ENCODE peak calls at places on chromosomes 13 and 19, in nine cellular contexts. One of them, this sample, is unnamed.

GRCh38 chr19:10965398-10965797 is 4.6 kb downstream of the SMARCA4 start:
- DNase-seq in DND-41: no peak
- DNase-seq in H9: no peak
- DNase-seq in left ventricle myocardium inferior: no peak
- DNase-seq in PC-3: no peak
- DNase-seq in pancreas: no peak
- DNase-seq in left lung: no peak
- DNase-seq in ascending aorta: no peak
- DNase-seq in neural progenitor cell: no peak
- DNase-seq in this sample: no peak

GRCh38 chr19:5186293-5187050 is 154.1 kb downstream of the PTPRS start:
- DNase-seq in PC-3: no peak
- DNase-seq in pancreas: no peak
- DNase-seq in left lung: no peak
- DNase-seq in neural progenitor cell: no peak
- DNase-seq in ascending aorta: no peak
- DNase-seq in left ventricle myocardium inferior: no peak
- DNase-seq in DND-41: no peak
- DNase-seq in H9: no peak
- DNase-seq in this sample: no peak

GRCh38 chr19:42286349-42287016 is 15.4 kb upstream of the PRR19 start:
- DNase-seq in left ventricle myocardium inferior: peak; percentile 52
- DNase-seq in H9: peak; percentile 24
- DNase-seq in PC-3: no peak
- DNase-seq in pancreas: peak; percentile 61
- DNase-seq in DND-41: no peak
- DNase-seq in neural progenitor cell: no peak
- DNase-seq in left lung: no peak
- DNase-seq in ascending aorta: peak; percentile 80
- DNase-seq in this sample: no peak

GRCh38 chr13:83907196-83907989 is 25.1 kb upstream of the SLITRK1 start:
- DNase-seq in left lung: peak; percentile 59
- DNase-seq in left ventricle myocardium inferior: no peak
- DNase-seq in pancreas: no peak
- DNase-seq in ascending aorta: no peak
- DNase-seq in PC-3: no peak
- DNase-seq in neural progenitor cell: no peak
- DNase-seq in DND-41: no peak
- DNase-seq in H9: no peak
- DNase-seq in this sample: no peak

GRCh38 chr13:99658266-99658991 is 157.2 kb downstream of the TM9SF2 start:
- DNase-seq in ascending aorta: peak; percentile 66
- DNase-seq in neural progenitor cell: peak; percentile 83
- DNase-seq in left lung: peak; percentile 88
- DNase-seq in pancreas: no peak
- DNase-seq in left ventricle myocardium inferior: peak; percentile 59
- DNase-seq in H9: peak; percentile 81
- DNase-seq in DND-41: peak; percentile 59
- DNase-seq in PC-3: peak; percentile 6
- DNase-seq in this sample: peak; percentile 51

GRCh38 chr13:31437975-31438374 is 238.2 kb downstream of the B3GLCT start:
- DNase-seq in DND-41: no peak
- DNase-seq in neural progenitor cell: no peak
- DNase-seq in left lung: no peak
- DNase-seq in left ventricle myocardium inferior: no peak
- DNase-seq in H9: no peak
- DNase-seq in ascending aorta: no peak
- DNase-seq in pancreas: no peak
- DNase-seq in PC-3: no peak
- DNase-seq in this sample: no peak

GRCh38 chr13:19927117-19927734 is 31.3 kb upstream of the ZMYM2 start:
- DNase-seq in PC-3: peak; percentile 71
- DNase-seq in left lung: no peak
- DNase-seq in neural progenitor cell: peak; percentile 22
- DNase-seq in left ventricle myocardium inferior: no peak
- DNase-seq in H9: no peak
- DNase-seq in DND-41: no peak
- DNase-seq in ascending aorta: no peak
- DNase-seq in pancreas: no peak
- DNase-seq in this sample: no peak

GRCh38 chr13:44191504-44192171 is 182.0 kb upstream of the SERP2 start:
- DNase-seq in pancreas: peak; percentile 67
- DNase-seq in H9: peak; percentile 53
- DNase-seq in ascending aorta: peak; percentile 77
- DNase-seq in neural progenitor cell: peak; percentile 83
- DNase-seq in PC-3: peak; percentile 41
- DNase-seq in left lung: no peak
- DNase-seq in left ventricle myocardium inferior: no peak
- DNase-seq in DND-41: peak; percentile 49
- DNase-seq in this sample: peak; percentile 19

GRCh38 chr13:92136449-92137180 is 738.2 kb downstream of the GPC5 start:
- DNase-seq in H9: no peak
- DNase-seq in neural progenitor cell: no peak
- DNase-seq in left lung: no peak
- DNase-seq in PC-3: peak; percentile 38
- DNase-seq in ascending aorta: no peak
- DNase-seq in pancreas: no peak
- DNase-seq in left ventricle myocardium inferior: no peak
- DNase-seq in DND-41: no peak
- DNase-seq in this sample: no peak

DNA sequence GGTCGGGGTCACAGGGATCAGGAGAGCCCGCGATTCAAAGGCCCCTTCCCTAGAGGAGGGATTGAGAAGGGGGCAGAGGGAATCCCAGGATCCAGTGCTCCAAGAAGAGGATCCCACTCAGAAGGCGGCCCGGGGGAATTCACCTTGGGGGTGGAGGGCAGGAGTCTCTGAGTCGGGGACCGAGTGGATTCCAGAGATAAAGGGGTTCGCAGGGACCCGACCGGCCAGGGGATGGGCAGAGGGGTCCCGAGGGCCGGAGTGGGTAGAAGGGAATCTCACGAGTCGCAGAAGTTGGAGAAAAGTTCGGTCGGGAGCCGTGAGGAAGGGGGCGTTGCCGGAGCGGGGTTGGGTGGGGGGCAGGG is 261 bp downstream of the PRKD2 start:
- DNase-seq in left ventricle myocardium inferior: no peak
- DNase-seq in H9: no peak
- DNase-seq in pancreas: no peak
- DNase-seq in ascending aorta: no peak
- DNase-seq in PC-3: no peak
- DNase-seq in left lung: no peak
- DNase-seq in DND-41: no peak
- DNase-seq in neural progenitor cell: peak; percentile 58
- DNase-seq in this sample: no peak
- H3K27ac ChIP-seq in left ventricle myocardium inferior: peak overlapping the region; percentile 90
- H3K27ac ChIP-seq in H9: no peak overlapping the region
- H3K27ac ChIP-seq in pancreas: peak overlapping the region; percentile 91
- H3K27ac ChIP-seq in ascending aorta: peak overlapping the region; percentile 87
- H3K27ac ChIP-seq in PC-3: no peak overlapping the region
- H3K27ac ChIP-seq in left lung: peak overlapping the region; percentile 89
- H3K27ac ChIP-seq in DND-41: peak overlapping the region; percentile 87
- H3K27ac ChIP-seq in neural progenitor cell: peak overlapping the region; percentile 83
- H3K27ac ChIP-seq in this sample: peak overlapping the region; percentile 86

GRCh38 chr13:60755380-60756163 is 358.6 kb downstream of the TDRD3 start:
- DNase-seq in left ventricle myocardium inferior: no peak
- DNase-seq in H9: peak; percentile 46
- DNase-seq in PC-3: peak; percentile 18
- DNase-seq in pancreas: no peak
- DNase-seq in ascending aorta: no peak
- DNase-seq in left lung: no peak
- DNase-seq in neural progenitor cell: peak; percentile 66
- DNase-seq in DND-41: no peak
- DNase-seq in this sample: no peak
- TF ChIP-seq CTCF in left ventricle myocardium inferior: no peak
- TF ChIP-seq CTCF in H9: peak; percentile 61
- TF ChIP-seq CTCF in PC-3: peak; percentile 48
- TF ChIP-seq CTCF in pancreas: no peak
- TF ChIP-seq CTCF in ascending aorta: no peak
- TF ChIP-seq CTCF in left lung: no peak
- TF ChIP-seq CTCF in neural progenitor cell: peak; percentile 45
- TF ChIP-seq CTCF in DND-41: peak; percentile 16
- TF ChIP-seq CTCF in this sample: no peak

GRCh38 chr19:54389556-54389955 is 24.8 kb upstream of the LAIR1 start:
- DNase-seq in neural progenitor cell: no peak
- DNase-seq in left lung: no peak
- DNase-seq in ascending aorta: no peak
- DNase-seq in left ventricle myocardium inferior: no peak
- DNase-seq in PC-3: no peak
- DNase-seq in pancreas: no peak
- DNase-seq in DND-41: peak; percentile 32
- DNase-seq in H9: no peak
- DNase-seq in this sample: no peak

GRCh38 chr19:54391589-54392061 is 23.6 kb upstream of the TTYH1 start:
- DNase-seq in ascending aorta: no peak
- DNase-seq in pancreas: no peak
- DNase-seq in H9: peak; percentile 52
- DNase-seq in left ventricle myocardium inferior: no peak
- DNase-seq in left lung: no peak
- DNase-seq in neural progenitor cell: peak; percentile 26
- DNase-seq in PC-3: peak; percentile 58
- DNase-seq in DND-41: no peak
- DNase-seq in this sample: no peak

GRCh38 chr19:54390942-54391577 is 24.2 kb upstream of the TTYH1 start:
- DNase-seq in PC-3: peak; percentile 69
- DNase-seq in left ventricle myocardium inferior: no peak
- DNase-seq in H9: peak; percentile 82
- DNase-seq in DND-41: peak; percentile 82
- DNase-seq in left lung: no peak
- DNase-seq in neural progenitor cell: peak; percentile 93
- DNase-seq in pancreas: peak; percentile 42
- DNase-seq in ascending aorta: no peak
- DNase-seq in this sample: peak; percentile 57

GRCh38 chr19:54388001-54388802 is 23.5 kb upstream of the LAIR1 start:
- DNase-seq in H9: no peak
- DNase-seq in pancreas: no peak
- DNase-seq in neural progenitor cell: no peak
- DNase-seq in PC-3: no peak
- DNase-seq in left ventricle myocardium inferior: peak; percentile 26
- DNase-seq in DND-41: peak; percentile 93
- DNase-seq in left lung: peak; percentile 81
- DNase-seq in ascending aorta: no peak
- DNase-seq in this sample: peak; percentile 34

DNA sequence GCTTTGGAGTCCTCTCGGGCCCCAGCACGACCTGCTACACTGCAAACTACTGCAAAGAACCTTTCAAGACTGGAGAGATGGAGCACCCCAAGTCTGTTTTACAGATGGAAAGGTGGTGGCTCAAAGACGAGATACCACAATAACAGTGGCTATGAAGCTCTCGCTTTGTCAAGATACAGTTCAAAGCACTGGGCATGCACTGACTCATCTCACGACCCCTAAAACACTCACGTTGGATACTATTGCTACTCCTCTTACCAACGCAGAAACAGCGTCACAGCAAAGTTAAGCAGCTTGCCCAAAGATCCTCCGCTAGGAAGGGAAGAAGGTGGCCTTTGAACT is 24.0 kb upstream of the LAIR1 start:
- DNase-seq in H9: no peak
- DNase-seq in pancreas: no peak
- DNase-seq in neural progenitor cell: no peak
- DNase-seq in DND-41: no peak
- DNase-seq in left ventricle myocardium inferior: no peak
- DNase-seq in PC-3: no peak
- DNase-seq in left lung: no peak
- DNase-seq in ascending aorta: no peak
- DNase-seq in this sample: no peak
- H3K27ac ChIP-seq in H9: no peak overlapping the region
- H3K27ac ChIP-seq in pancreas: peak overlapping the region; percentile 34
- H3K27ac ChIP-seq in neural progenitor cell: no peak overlapping the region
- H3K27ac ChIP-seq in DND-41: peak overlapping the region; percentile 91
- H3K27ac ChIP-seq in left ventricle myocardium inferior: no peak overlapping the region
- H3K27ac ChIP-seq in PC-3: no peak overlapping the region
- H3K27ac ChIP-seq in left lung: peak overlapping the region; percentile 89
- H3K27ac ChIP-seq in ascending aorta: no peak overlapping the region
- H3K27ac ChIP-seq in this sample: peak overlapping the region; percentile 3

GRCh38 chr19:48810151-48810550 is 678 bp downstream of the BCAT2 start:
- DNase-seq in pancreas: no peak
- DNase-seq in ascending aorta: no peak
- DNase-seq in H9: no peak
- DNase-seq in PC-3: no peak
- DNase-seq in left ventricle myocardium inferior: no peak
- DNase-seq in left lung: no peak
- DNase-seq in neural progenitor cell: no peak
- DNase-seq in DND-41: peak; percentile 26
- DNase-seq in this sample: no peak

GRCh38 chr19:48812094-48812929 is 1.5 kb upstream of the BCAT2 start:
- DNase-seq in neural progenitor cell: peak; percentile 96
- DNase-seq in left ventricle myocardium inferior: peak; percentile 91
- DNase-seq in ascending aorta: peak; percentile 94
- DNase-seq in pancreas: peak; percentile 92
- DNase-seq in PC-3: peak; percentile 31
- DNase-seq in H9: peak; percentile 94
- DNase-seq in DND-41: no peak
- DNase-seq in left lung: peak; percentile 92
- DNase-seq in this sample: peak; percentile 63

GRCh38 chr19:48814895-48815294 is 4.1 kb upstream of the BCAT2 start:
- DNase-seq in left ventricle myocardium inferior: no peak
- DNase-seq in ascending aorta: no peak
- DNase-seq in DND-41: no peak
- DNase-seq in PC-3: no peak
- DNase-seq in H9: peak; percentile 51
- DNase-seq in pancreas: no peak
- DNase-seq in left lung: no peak
- DNase-seq in neural progenitor cell: no peak
- DNase-seq in this sample: no peak

GRCh38 chr19:48815870-48816501 is 5.2 kb upstream of the BCAT2 start:
- DNase-seq in ascending aorta: no peak
- DNase-seq in left lung: no peak
- DNase-seq in H9: no peak
- DNase-seq in left ventricle myocardium inferior: no peak
- DNase-seq in neural progenitor cell: no peak
- DNase-seq in pancreas: peak; percentile 68
- DNase-seq in DND-41: no peak
- DNase-seq in PC-3: no peak
- DNase-seq in this sample: no peak

GRCh38 chr19:48813123-48813911 is 2.5 kb upstream of the BCAT2 start:
- DNase-seq in ascending aorta: no peak
- DNase-seq in neural progenitor cell: peak; percentile 42
- DNase-seq in PC-3: no peak
- DNase-seq in DND-41: no peak
- DNase-seq in left ventricle myocardium inferior: no peak
- DNase-seq in left lung: no peak
- DNase-seq in H9: peak; percentile 59
- DNase-seq in pancreas: no peak
- DNase-seq in this sample: no peak
- TF ChIP-seq CTCF in ascending aorta: no peak
- TF ChIP-seq CTCF in neural progenitor cell: peak; percentile 40
- TF ChIP-seq CTCF in PC-3: peak; percentile 27
- TF ChIP-seq CTCF in DND-41: peak; percentile 24
- TF ChIP-seq CTCF in left ventricle myocardium inferior: no peak
- TF ChIP-seq CTCF in left lung: no peak
- TF ChIP-seq CTCF in H9: peak; percentile 65
- TF ChIP-seq CTCF in pancreas: no peak
- TF ChIP-seq CTCF in this sample: no peak

This sample was measured in CD4-positive, alpha-beta T cell.